ENCODE peak calls at places on chromosomes 11 and 22, in ten cellular contexts. One of them, this sample, is unnamed.

GRCh38 chr11:2807276-2807681 is 78.3 kb downstream of the CDKN1C start:
- DNase-seq in AG04450: no peak
- DNase-seq in AG10803: no peak
- DNase-seq in dorsolateral prefrontal cortex: peak
- DNase-seq in choroid plexus epithelial cell: peak
- DNase-seq in OCI-LY7: no peak
- DNase-seq in mammary epithelial cell: no peak
- DNase-seq in mucosa of descending colon: peak
- DNase-seq in endodermal cell: peak
- DNase-seq in CD4-positive, CD25-positive, alpha-beta regulatory T cell: no peak
- DNase-seq in this sample: no peak

GRCh38 chr11:129386795-129387390 is 11.2 kb downstream of the BARX2 start:
- DNase-seq in AG04450: no peak
- DNase-seq in AG10803: no peak
- DNase-seq in dorsolateral prefrontal cortex: no peak
- DNase-seq in choroid plexus epithelial cell: no peak
- DNase-seq in OCI-LY7: no peak
- DNase-seq in mammary epithelial cell: no peak
- DNase-seq in mucosa of descending colon: peak
- DNase-seq in endodermal cell: no peak
- DNase-seq in CD4-positive, CD25-positive, alpha-beta regulatory T cell: no peak
- DNase-seq in this sample: no peak

GRCh38 chr11:113436672-113437252 is 38.4 kb downstream of the DRD2 start:
- DNase-seq in AG04450: no peak
- DNase-seq in AG10803: no peak
- DNase-seq in dorsolateral prefrontal cortex: no peak
- DNase-seq in choroid plexus epithelial cell: no peak
- DNase-seq in OCI-LY7: no peak
- DNase-seq in mammary epithelial cell: no peak
- DNase-seq in mucosa of descending colon: no peak
- DNase-seq in endodermal cell: no peak
- DNase-seq in CD4-positive, CD25-positive, alpha-beta regulatory T cell: no peak
- DNase-seq in this sample: no peak

GRCh38 chr22:37544955-37545702 is 15.2 kb upstream of the CDC42EP1 start:
- DNase-seq in AG04450: no peak
- DNase-seq in AG10803: peak
- DNase-seq in dorsolateral prefrontal cortex: no peak
- DNase-seq in choroid plexus epithelial cell: peak
- DNase-seq in OCI-LY7: peak
- DNase-seq in mammary epithelial cell: peak
- DNase-seq in mucosa of descending colon: peak
- DNase-seq in endodermal cell: peak
- DNase-seq in CD4-positive, CD25-positive, alpha-beta regulatory T cell: peak
- DNase-seq in this sample: no peak

GRCh38 chr11:46307369-46307768 is 29.9 kb downstream of the CREB3L1 start:
- DNase-seq in AG04450: no peak
- DNase-seq in AG10803: no peak
- DNase-seq in dorsolateral prefrontal cortex: no peak
- DNase-seq in choroid plexus epithelial cell: no peak
- DNase-seq in OCI-LY7: no peak
- DNase-seq in mammary epithelial cell: no peak
- DNase-seq in mucosa of descending colon: no peak
- DNase-seq in endodermal cell: no peak
- DNase-seq in CD4-positive, CD25-positive, alpha-beta regulatory T cell: no peak
- DNase-seq in this sample: no peak

GRCh38 chr11:111938687-111939160 is 1.6 kb downstream of the DIXDC1 start:
- DNase-seq in AG04450: no peak
- DNase-seq in AG10803: peak
- DNase-seq in dorsolateral prefrontal cortex: no peak
- DNase-seq in choroid plexus epithelial cell: peak
- DNase-seq in OCI-LY7: peak
- DNase-seq in mammary epithelial cell: peak
- DNase-seq in mucosa of descending colon: no peak
- DNase-seq in endodermal cell: peak
- DNase-seq in CD4-positive, CD25-positive, alpha-beta regulatory T cell: peak
- DNase-seq in this sample: no peak

GRCh38 chr11:40166892-40167291 is 1292.6 kb downstream of the LRRC4C start:
- DNase-seq in AG04450: no peak
- DNase-seq in AG10803: no peak
- DNase-seq in dorsolateral prefrontal cortex: no peak
- DNase-seq in choroid plexus epithelial cell: peak
- DNase-seq in OCI-LY7: no peak
- DNase-seq in mammary epithelial cell: no peak
- DNase-seq in mucosa of descending colon: no peak
- DNase-seq in endodermal cell: no peak
- DNase-seq in CD4-positive, CD25-positive, alpha-beta regulatory T cell: no peak
- DNase-seq in this sample: no peak

GRCh38 chr22:45564349-45565030 is 61.8 kb downstream of the FBLN1 start:
- DNase-seq in AG04450: no peak
- DNase-seq in AG10803: peak
- DNase-seq in dorsolateral prefrontal cortex: no peak
- DNase-seq in choroid plexus epithelial cell: no peak
- DNase-seq in OCI-LY7: no peak
- DNase-seq in mammary epithelial cell: no peak
- DNase-seq in mucosa of descending colon: no peak
- DNase-seq in endodermal cell: no peak
- DNase-seq in CD4-positive, CD25-positive, alpha-beta regulatory T cell: no peak
- DNase-seq in this sample: no peak

DNA sequence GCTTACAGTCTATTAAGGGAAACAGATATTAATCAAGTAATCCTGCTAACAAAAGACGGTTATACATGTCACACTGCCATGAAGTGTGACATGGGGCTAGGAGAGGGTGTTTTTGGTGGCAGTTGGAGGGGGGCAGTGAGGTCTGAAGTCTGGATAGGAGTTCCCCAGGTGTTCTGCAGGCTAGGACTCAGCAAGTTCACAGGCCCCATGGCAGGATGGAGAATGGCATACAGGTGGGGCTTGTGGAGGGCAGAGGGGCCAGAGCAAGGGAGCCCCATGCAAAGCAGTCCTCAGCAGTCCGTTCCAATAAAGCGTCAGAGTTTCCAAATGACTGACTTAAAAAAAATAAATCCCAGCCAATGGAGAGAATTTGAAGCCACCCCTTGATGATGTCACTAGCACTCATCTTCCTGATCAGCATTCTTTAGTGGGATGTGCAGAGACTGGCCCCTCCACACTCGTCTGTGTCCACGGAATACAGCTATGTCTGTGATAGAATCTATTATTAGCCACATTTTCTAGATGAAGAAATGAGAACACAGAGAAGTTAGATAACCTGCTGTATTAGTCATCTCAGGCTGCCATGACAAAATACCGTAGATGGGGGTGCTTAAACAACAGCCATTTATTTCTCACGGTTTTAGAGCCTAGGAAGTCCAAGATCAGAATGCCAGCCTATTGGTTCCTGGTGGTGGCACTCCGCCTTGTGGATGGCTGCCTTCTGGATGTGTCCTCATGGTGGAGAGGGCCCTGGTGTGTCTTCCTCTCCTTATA is 32.6 kb downstream of the PRDM11 start:
- DNase-seq in AG04450: no peak
- DNase-seq in AG10803: peak
- DNase-seq in dorsolateral prefrontal cortex: no peak
- DNase-seq in choroid plexus epithelial cell: peak
- DNase-seq in OCI-LY7: no peak
- DNase-seq in mammary epithelial cell: peak
- DNase-seq in mucosa of descending colon: no peak
- DNase-seq in endodermal cell: no peak
- DNase-seq in CD4-positive, CD25-positive, alpha-beta regulatory T cell: no peak
- DNase-seq in this sample: no peak
- H3K4me3 ChIP-seq in AG04450: no peak
- H3K4me3 ChIP-seq in AG10803: no peak
- H3K4me3 ChIP-seq in dorsolateral prefrontal cortex: peak
- H3K4me3 ChIP-seq in choroid plexus epithelial cell: no peak
- H3K4me3 ChIP-seq in OCI-LY7: no peak
- H3K4me3 ChIP-seq in mammary epithelial cell: no peak
- H3K4me3 ChIP-seq in mucosa of descending colon: no peak
- H3K4me3 ChIP-seq in endodermal cell: no peak
- H3K4me3 ChIP-seq in CD4-positive, CD25-positive, alpha-beta regulatory T cell: no peak
- H3K4me3 ChIP-seq in this sample: no peak

DNA sequence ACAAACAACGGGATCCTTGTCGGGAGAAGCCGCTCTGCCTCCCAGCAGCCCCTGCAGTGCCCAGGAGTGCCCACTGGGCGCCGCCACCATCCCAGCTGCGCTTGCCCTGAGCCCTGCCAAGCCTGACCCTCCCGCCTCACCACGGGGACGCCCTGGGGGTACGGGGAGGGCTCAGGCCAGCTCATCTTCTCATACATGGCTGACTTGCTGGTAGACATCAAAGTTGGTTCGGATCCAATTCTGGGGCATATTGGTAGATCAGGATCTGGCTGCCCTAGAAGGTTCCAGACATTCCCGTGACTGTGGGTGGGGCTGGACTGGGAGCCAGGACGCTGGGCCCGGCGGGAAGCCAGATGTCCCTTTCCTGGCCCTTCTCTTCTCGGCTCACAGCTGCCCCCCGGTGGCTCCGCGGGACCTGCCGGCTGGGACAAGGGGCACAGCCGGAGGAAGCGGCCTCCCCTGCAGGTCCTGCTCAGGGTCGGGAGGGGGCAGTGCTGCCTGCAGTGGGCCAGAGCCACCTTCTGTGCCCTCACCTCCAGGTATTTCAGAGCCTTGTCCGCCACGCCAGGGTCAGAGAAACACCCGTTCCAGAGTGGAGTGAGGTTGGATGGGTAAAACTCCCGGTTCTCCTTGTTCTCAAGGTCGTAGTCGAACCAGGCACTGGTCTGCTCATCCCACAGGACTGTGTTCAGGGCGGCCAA is 10.6 kb upstream of the TREH start:
- DNase-seq in AG04450: peak
- DNase-seq in AG10803: peak
- DNase-seq in dorsolateral prefrontal cortex: peak
- DNase-seq in choroid plexus epithelial cell: peak
- DNase-seq in OCI-LY7: peak
- DNase-seq in mammary epithelial cell: peak
- DNase-seq in mucosa of descending colon: peak
- DNase-seq in endodermal cell: peak
- DNase-seq in CD4-positive, CD25-positive, alpha-beta regulatory T cell: peak
- DNase-seq in this sample: peak
- H3K4me3 ChIP-seq in AG04450: peak
- H3K4me3 ChIP-seq in AG10803: peak
- H3K4me3 ChIP-seq in dorsolateral prefrontal cortex: peak
- H3K4me3 ChIP-seq in choroid plexus epithelial cell: peak
- H3K4me3 ChIP-seq in OCI-LY7: peak
- H3K4me3 ChIP-seq in mammary epithelial cell: peak
- H3K4me3 ChIP-seq in mucosa of descending colon: no peak
- H3K4me3 ChIP-seq in endodermal cell: peak
- H3K4me3 ChIP-seq in CD4-positive, CD25-positive, alpha-beta regulatory T cell: no peak
- H3K4me3 ChIP-seq in this sample: peak

GRCh38 chr11:35394941-35395340 is 24.4 kb downstream of the SLC1A2 start:
- DNase-seq in AG04450: no peak
- DNase-seq in AG10803: no peak
- DNase-seq in dorsolateral prefrontal cortex: no peak
- DNase-seq in choroid plexus epithelial cell: no peak
- DNase-seq in OCI-LY7: no peak
- DNase-seq in mammary epithelial cell: no peak
- DNase-seq in mucosa of descending colon: no peak
- DNase-seq in endodermal cell: no peak
- DNase-seq in CD4-positive, CD25-positive, alpha-beta regulatory T cell: no peak
- DNase-seq in this sample: no peak

GRCh38 chr11:35393093-35393492 is 26.3 kb downstream of the SLC1A2 start:
- DNase-seq in AG04450: no peak
- DNase-seq in AG10803: peak
- DNase-seq in dorsolateral prefrontal cortex: no peak
- DNase-seq in choroid plexus epithelial cell: no peak
- DNase-seq in OCI-LY7: no peak
- DNase-seq in mammary epithelial cell: no peak
- DNase-seq in mucosa of descending colon: no peak
- DNase-seq in endodermal cell: no peak
- DNase-seq in CD4-positive, CD25-positive, alpha-beta regulatory T cell: no peak
- DNase-seq in this sample: no peak

GRCh38 chr11:35390737-35391682 is 28.3 kb downstream of the SLC1A2 start:
- DNase-seq in AG04450: no peak
- DNase-seq in AG10803: peak
- DNase-seq in dorsolateral prefrontal cortex: no peak
- DNase-seq in choroid plexus epithelial cell: peak
- DNase-seq in OCI-LY7: no peak
- DNase-seq in mammary epithelial cell: peak
- DNase-seq in mucosa of descending colon: peak
- DNase-seq in endodermal cell: no peak
- DNase-seq in CD4-positive, CD25-positive, alpha-beta regulatory T cell: peak
- DNase-seq in this sample: no peak

GRCh38 chr11:35389897-35390462 is 29.4 kb downstream of the SLC1A2 start:
- DNase-seq in AG04450: no peak
- DNase-seq in AG10803: no peak
- DNase-seq in dorsolateral prefrontal cortex: no peak
- DNase-seq in choroid plexus epithelial cell: no peak
- DNase-seq in OCI-LY7: no peak
- DNase-seq in mammary epithelial cell: no peak
- DNase-seq in mucosa of descending colon: no peak
- DNase-seq in endodermal cell: no peak
- DNase-seq in CD4-positive, CD25-positive, alpha-beta regulatory T cell: peak
- DNase-seq in this sample: no peak

DNA sequence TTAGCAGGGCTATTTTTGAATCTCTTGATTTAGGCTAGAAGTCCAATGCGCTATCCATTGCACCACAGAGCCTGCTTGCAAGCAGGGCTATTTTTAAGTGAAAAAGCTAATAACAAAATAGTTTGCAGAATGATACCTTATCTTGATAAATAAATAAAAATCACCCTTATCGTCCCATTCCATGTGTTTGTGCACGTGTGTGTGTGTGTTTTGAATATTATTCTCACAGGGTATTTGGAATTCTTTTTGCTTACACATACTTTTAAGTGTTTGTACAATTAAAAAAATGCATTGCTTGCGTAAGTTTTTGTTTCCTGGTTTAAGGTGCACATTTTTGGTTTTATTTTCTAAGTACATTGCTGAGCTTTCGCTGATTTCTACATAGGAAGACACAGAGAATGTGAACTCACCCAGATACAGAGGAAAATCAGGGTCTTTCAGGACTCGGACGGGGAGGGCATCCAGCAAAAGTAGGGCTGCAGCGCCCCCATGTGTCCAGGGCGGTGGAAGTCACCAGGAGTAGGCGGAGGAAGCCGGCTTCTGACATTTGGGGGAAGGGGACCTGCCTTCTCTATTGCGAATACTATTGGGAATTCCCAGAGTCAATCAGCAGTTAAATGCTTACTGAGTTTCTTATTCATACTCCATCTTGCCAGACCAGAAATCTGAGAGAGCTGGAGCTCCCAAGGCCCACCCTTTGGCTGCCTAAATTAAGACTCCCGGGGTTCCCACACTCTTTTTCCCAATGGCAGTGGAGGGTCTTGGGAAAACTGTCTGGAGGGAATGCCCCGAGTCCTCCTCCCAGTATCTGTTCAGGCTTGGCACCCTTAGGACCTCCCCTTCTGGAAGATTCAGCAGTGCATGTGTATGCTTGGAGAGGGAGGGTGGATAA is 27.2 kb downstream of the SLC1A2 start:
- DNase-seq in AG04450: peak
- DNase-seq in AG10803: peak
- DNase-seq in dorsolateral prefrontal cortex: peak
- DNase-seq in choroid plexus epithelial cell: peak
- DNase-seq in OCI-LY7: peak
- DNase-seq in mammary epithelial cell: peak
- DNase-seq in mucosa of descending colon: peak
- DNase-seq in endodermal cell: peak
- DNase-seq in CD4-positive, CD25-positive, alpha-beta regulatory T cell: peak
- DNase-seq in this sample: peak
- H3K4me3 ChIP-seq in AG04450: no peak
- H3K4me3 ChIP-seq in AG10803: no peak
- H3K4me3 ChIP-seq in dorsolateral prefrontal cortex: peak
- H3K4me3 ChIP-seq in choroid plexus epithelial cell: no peak
- H3K4me3 ChIP-seq in OCI-LY7: no peak
- H3K4me3 ChIP-seq in mammary epithelial cell: no peak
- H3K4me3 ChIP-seq in mucosa of descending colon: no peak
- H3K4me3 ChIP-seq in endodermal cell: no peak
- H3K4me3 ChIP-seq in CD4-positive, CD25-positive, alpha-beta regulatory T cell: peak
- H3K4me3 ChIP-seq in this sample: no peak

GRCh38 chr11:96197221-96197620 is 145.8 kb downstream of the MAML2 start:
- DNase-seq in AG04450: no peak
- DNase-seq in AG10803: peak
- DNase-seq in dorsolateral prefrontal cortex: no peak
- DNase-seq in choroid plexus epithelial cell: peak
- DNase-seq in OCI-LY7: no peak
- DNase-seq in mammary epithelial cell: no peak
- DNase-seq in mucosa of descending colon: no peak
- DNase-seq in endodermal cell: no peak
- DNase-seq in CD4-positive, CD25-positive, alpha-beta regulatory T cell: no peak
- DNase-seq in this sample: no peak
- H3K4me3 ChIP-seq in AG04450: no peak
- H3K4me3 ChIP-seq in AG10803: no peak
- H3K4me3 ChIP-seq in dorsolateral prefrontal cortex: no peak
- H3K4me3 ChIP-seq in choroid plexus epithelial cell: no peak
- H3K4me3 ChIP-seq in OCI-LY7: no peak
- H3K4me3 ChIP-seq in mammary epithelial cell: no peak
- H3K4me3 ChIP-seq in mucosa of descending colon: no peak
- H3K4me3 ChIP-seq in endodermal cell: no peak
- H3K4me3 ChIP-seq in CD4-positive, CD25-positive, alpha-beta regulatory T cell: no peak
- H3K4me3 ChIP-seq in this sample: no peak